ENCODE peak calls at places on chromosomes 7 and 10, in seven cellular contexts. Z is NCI-H2171 treated with DMSO at 0.1 percent for 48 hours; O is stimulated activated CD4-positive, alpha-beta T cell treated with anti-CD3 and anti-CD28 coated beads, TNF-alpha, amount 100 ng/mL, for 24 hours; E is NCI-H226; V is HTR-8/SVneo; L is endothelial cell; Q is WERI-Rb-1. N is an unnamed sample.

GRCh38 chr7:129827467-129827990 is 125.2 kb downstream of the UBE2H start:
- DNase-seq in Q (no peak), Z (no peak), O (no peak), L (no peak), E (no peak), V (no peak), N (no peak)

GRCh38 chr7:132345730-132346129 is 230.5 kb downstream of the PLXNA4 start:
- DNase-seq in Z (no peak), Q (no peak), O (no peak), L (no peak), V (no peak), E (no peak), N (peak; percentile 34)

GRCh38 chr7:20785211-20786048 is 1.3 kb downstream of the SP8 start:
- DNase-seq in V (no peak), Z (no peak), Q (peak; percentile 35), E (no peak), O (no peak), L (peak; percentile 54), N (no peak)

GRCh38 chr10:71344154-71344915 is 25.3 kb downstream of the SLC29A3 start:
- DNase-seq in Q (no peak), V (no peak), L (no peak), E (no peak), O (no peak), Z (peak; percentile 19), N (no peak)

GRCh38 chr7:23418046-23418445 is 52.2 kb downstream of the IGF2BP3 start:
- DNase-seq in V (no peak), Q (no peak), L (no peak), Z (no peak), O (no peak), E (peak; percentile 49), N (peak; percentile 70)

GRCh38 chr10:89147256-89147655 is 59.9 kb downstream of the CH25H start:
- DNase-seq in L (no peak), Z (no peak), E (peak; percentile 72), Q (no peak), V (no peak), O (no peak), N (no peak)

GRCh38 chr7:45150199-45150598 is 7.4 kb upstream of the RAMP3 start:
- DNase-seq in Q (no peak), L (no peak), V (no peak), O (no peak), Z (no peak), E (no peak), N (no peak)

GRCh38 chr10:132812544-132812943 is 26.6 kb upstream of the NKX6-2 start:
- DNase-seq in Q (no peak), Z (no peak), V (no peak), L (no peak), E (no peak), O (no peak), N (no peak)

GRCh38 chr7:82624337-82624736 is 180.8 kb upstream of the CACNA2D1 start:
- DNase-seq in E (peak; percentile 52), Q (no peak), L (no peak), Z (no peak), V (peak; percentile 4), O (no peak), N (no peak)

GRCh38 chr10:5873515-5873995 is 16.1 kb downstream of the ANKRD16 start:
- DNase-seq in Z (peak; percentile 59), E (peak; percentile 18), Q (peak; percentile 40), V (peak; percentile 72), L (peak; percentile 65), O (peak; percentile 41), N (peak; percentile 83)

GRCh38 chr10:125823663-125824251 is 411 bp downstream of the BCCIP start:
- DNase-seq in L (peak; percentile 12), O (no peak), Q (peak; percentile 12), E (no peak), Z (peak; percentile 1), V (no peak), N (peak; percentile 15)

GRCh38 chr10:7872041-7872442 is 53.7 kb downstream of the TAF3 start:
- DNase-seq in Q (no peak), O (no peak), V (peak; percentile 19), L (no peak), Z (peak; percentile 34), E (no peak), N (peak; percentile 46)

GRCh38 chr7:84700563-84701370 is 486.1 kb downstream of the SEMA3D start:
- DNase-seq in Z (no peak), E (no peak), O (no peak), L (no peak), V (no peak), Q (no peak), N (peak; percentile 6)

GRCh38 chr10:106931159-106931852 is 233.2 kb downstream of the SORCS1 start:
- DNase-seq in Q (no peak), Z (no peak), L (no peak), V (no peak), E (no peak), O (no peak), N (no peak)

GRCh38 chr7:131753620-131754222 is 197.3 kb upstream of the PODXL start:
- DNase-seq in Q (peak; percentile 65), O (no peak), Z (peak; percentile 65), E (no peak), L (peak; percentile 32), V (peak; percentile 3), N (peak; percentile 4)

GRCh38 chr7:156999611-157000046 is 10.8 kb downstream of the MNX1 start:
- DNase-seq in Q (no peak), O (no peak), V (no peak), Z (no peak), E (no peak), L (no peak), N (no peak)

GRCh38 chr10:99279626-99280111 is 44.0 kb upstream of the HPSE2 start:
- DNase-seq in E (peak; percentile 2), Z (peak; percentile 19), O (no peak), V (no peak), Q (no peak), L (no peak), N (peak; percentile 1)

GRCh38 chr10:88090568-88091214 is 227.3 kb downstream of the PTEN start:
- DNase-seq in E (no peak), O (no peak), L (no peak), Z (no peak), V (no peak), Q (no peak), N (no peak)

GRCh38 chr10:77836299-77836820 is 90.2 kb downstream of the DLG5 start:
- DNase-seq in E (no peak), Z (no peak), L (no peak), O (peak; percentile 28), Q (no peak), V (no peak), N (peak; percentile 8)

GRCh38 chr7:6246257-6246917 is 26.0 kb downstream of the CYTH3 start:
- DNase-seq in E (no peak), L (no peak), Z (no peak), Q (no peak), V (no peak), O (no peak), N (peak; percentile 59)

GRCh38 chr10:125102216-125102615 is 58.1 kb downstream of the CTBP2 start:
- DNase-seq in Z (no peak), E (no peak), O (no peak), L (no peak), Q (no peak), V (no peak), N (no peak)